ENCODE peak calls at places on chromosome 13, in four cellular contexts. B is H1, W is HepG2, V is K562. T is an unnamed sample.

GRCh38 chr13:66534561-66534960 is 695.6 kb downstream of the PCDH9 start:
- DNase-seq in V (no peak), W (no peak), B (no peak), T (no peak)

GRCh38 chr13:39051157-39051556 is 12.9 kb downstream of the NHLRC3 start:
- DNase-seq in V (no peak), B (no peak), W (peak), T (no peak)

GRCh38 chr13:20981370-20982095 is 79.0 kb upstream of the XPO4 start:
- DNase-seq in V (no peak), W (no peak), B (no peak), T (no peak)

GRCh38 chr13:76522083-76522755 is 364.0 kb downstream of the KCTD12 start:
- DNase-seq in B (no peak), W (no peak), V (no peak), T (no peak)

GRCh38 chr13:97834255-97834654 is 119.2 kb upstream of the IPO5 start:
- DNase-seq in B (no peak), V (no peak), W (no peak), T (no peak)

GRCh38 chr13:106432636-106433035 is 102.8 kb downstream of the EFNB2 start:
- DNase-seq in B (no peak), V (no peak), W (no peak), T (no peak)

GRCh38 chr13:64087624-64088023 is 2672.0 kb upstream of the PCDH20 start:
- DNase-seq in B (no peak), W (no peak), V (no peak), T (no peak)

GRCh38 chr13:57314897-57315520 is 148.0 kb downstream of the PRR20E start:
- DNase-seq in V (no peak), W (no peak), B (no peak), T (no peak)

GRCh38 chr13:34833562-34834182 is 108.4 kb upstream of the NBEA start:
- DNase-seq in W (no peak), V (no peak), B (peak), T (no peak)

GRCh38 chr13:70812481-70812880 is 704.2 kb upstream of the KLHL1 start:
- DNase-seq in B (no peak), W (no peak), V (no peak), T (no peak)

GRCh38 chr13:77325371-77325941 is 1.4 kb downstream of the MYCBP2 start:
- DNase-seq in V (no peak), B (no peak), W (no peak), T (no peak)

GRCh38 chr13:41970918-41971317 is 10.0 kb upstream of the VWA8 start:
- DNase-seq in W (no peak), V (no peak), B (no peak), T (no peak)

GRCh38 chr13:35162420-35162819 is 220.3 kb downstream of the NBEA start:
- DNase-seq in W (no peak), B (no peak), V (no peak), T (no peak)

GRCh38 chr13:98648676-98649075 is 71.8 kb upstream of the STK24 start:
- DNase-seq in B (no peak), W (no peak), V (no peak), T (no peak)

GRCh38 chr13:113919761-113920160 is 54.1 kb downstream of the C13orf46 start:
- DNase-seq in B (no peak), W (no peak), V (no peak), T (no peak)

GRCh38 chr13:106533940-106534843 is 1.3 kb downstream of the EFNB2 start:
- DNase-seq in B (no peak), W (no peak), V (no peak), T (no peak)

GRCh38 chr13:98083507-98083906 is 59.4 kb upstream of the FARP1 start:
- DNase-seq in W (no peak), B (no peak), V (no peak), T (no peak)

GRCh38 chr13:53848546-53848945 is 819.9 kb downstream of the OLFM4 start:
- DNase-seq in V (no peak), W (no peak), B (no peak), T (no peak)

GRCh38 chr13:20475927-20476691 is 49.5 kb downstream of the CRYL1 start:
- DNase-seq in W (no peak), V (no peak), B (no peak), T (peak)

GRCh38 chr13:51804295-51805172 is 571 bp upstream of the DHRS12 start:
- DNase-seq in W (no peak), V (no peak), B (no peak), T (no peak)

GRCh38 chr13:30337061-30337601 is 29.8 kb upstream of the KATNAL1 start:
- DNase-seq in V (no peak), B (no peak), W (no peak), T (no peak)

GRCh38 chr13:97485328-97485727 is 51.4 kb downstream of the RAP2A start:
- DNase-seq in W (no peak), V (no peak), B (no peak), T (no peak)

GRCh38 chr13:20456737-20457136 is 68.9 kb downstream of the CRYL1 start:
- DNase-seq in B (no peak), W (no peak), V (no peak), T (no peak)

DNA sequence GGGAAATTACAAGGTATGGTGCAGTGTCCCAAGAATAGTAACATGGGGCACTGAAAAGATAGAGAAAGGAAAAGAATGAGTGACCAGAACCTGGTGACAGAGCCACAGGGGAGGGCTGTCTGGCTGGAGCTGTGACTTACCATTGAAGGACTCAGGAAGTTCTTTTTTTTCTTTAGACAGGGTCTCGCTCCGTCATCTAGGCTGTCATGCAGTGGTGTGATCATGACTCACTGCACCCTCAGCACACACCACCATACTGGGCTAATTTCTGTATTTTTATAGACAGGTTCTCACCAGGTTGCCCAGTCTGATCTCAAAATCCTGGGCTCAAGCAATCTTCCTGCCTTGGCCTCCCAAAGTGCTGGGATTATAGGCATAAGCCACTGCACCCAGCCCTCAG is 8.8 kb upstream of the CPB2 start:
- DNase-seq in W (no peak), B (no peak), V (no peak), T (no peak)
- TF ChIP-seq TAF1 in W (no peak), B (no peak), V (no peak), T (no peak)

GRCh38 chr13:49733181-49733951 is 42.1 kb upstream of the EBPL start:
- DNase-seq in W (peak), B (no peak), V (no peak), T (no peak)

DNA sequence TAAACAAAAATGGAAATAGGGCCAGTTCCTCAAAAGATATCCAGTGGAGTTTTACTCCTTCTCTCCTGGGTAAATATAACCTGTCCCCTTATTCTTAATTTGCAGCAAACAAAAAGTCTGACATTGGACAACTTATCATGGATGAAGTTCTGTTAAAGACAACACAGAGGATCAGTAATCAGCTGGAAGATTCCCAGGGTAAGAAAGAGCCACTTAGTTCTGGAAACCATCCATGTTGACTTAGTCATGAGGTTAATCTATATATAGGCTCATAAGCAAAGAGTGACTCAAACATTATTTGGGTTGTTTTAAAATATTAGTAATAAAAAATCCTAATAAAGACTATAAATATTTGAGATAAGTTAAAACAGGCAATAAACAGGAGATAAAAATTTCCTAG is 40.5 kb upstream of the EBPL start:
- DNase-seq in B (no peak), W (no peak), V (no peak), T (no peak)
- TF ChIP-seq TAF1 in B (no peak), W (no peak), V (no peak), T (no peak)

GRCh38 chr13:111616203-111616602 is 295.8 kb downstream of the TEX29 start:
- DNase-seq in V (no peak), B (no peak), W (no peak), T (no peak)

GRCh38 chr13:111614613-111615012 is 294.2 kb downstream of the TEX29 start:
- DNase-seq in V (no peak), W (no peak), B (no peak), T (no peak)

GRCh38 chr13:111610879-111611278 is 290.4 kb downstream of the TEX29 start:
- DNase-seq in W (no peak), B (no peak), V (no peak), T (no peak)

GRCh38 chr13:111612918-111613317 is 292.5 kb downstream of the TEX29 start:
- DNase-seq in B (no peak), V (no peak), W (no peak), T (no peak)

GRCh38 chr13:111614009-111614408 is 293.6 kb downstream of the TEX29 start:
- DNase-seq in B (no peak), V (no peak), W (no peak), T (no peak)
- TF ChIP-seq TAF1 in B (no peak), V (no peak), W (no peak), T (no peak)

GRCh38 chr13:110713642-110713952 is at the start of gene ING1:
- DNase-seq in V (no peak), W (no peak), B (no peak), T (no peak)

GRCh38 chr13:110712849-110713641 is 455 bp upstream of the ING1 start:
- DNase-seq in V (peak), W (peak), B (peak), T (peak)

GRCh38 chr13:110713981-110714797 is 689 bp downstream of the ING1 start:
- DNase-seq in V (no peak), W (peak), B (no peak), T (peak)

GRCh38 chr13:110712081-110712848 is 1.2 kb upstream of the ING1 start:
- DNase-seq in V (peak), W (peak), B (no peak), T (peak)

DNA sequence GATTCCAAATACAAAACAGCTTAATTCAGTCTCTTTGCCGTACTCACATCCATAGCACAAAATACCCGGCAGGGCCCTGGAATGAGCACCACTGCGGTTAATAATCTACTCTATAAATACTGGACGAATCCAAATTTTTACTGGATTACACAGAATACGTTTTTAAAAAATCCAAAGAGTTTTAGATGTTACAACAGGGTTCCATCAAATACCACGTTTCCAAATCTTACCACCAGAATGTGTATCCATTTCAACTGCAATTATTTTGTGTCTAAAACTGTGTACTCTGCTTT is 1.8 kb upstream of the ING1 start:
- DNase-seq in W (peak), B (no peak), V (no peak), T (no peak)
- TF ChIP-seq TAF1 in W (no peak), B (no peak), V (no peak), T (no peak)

DNA sequence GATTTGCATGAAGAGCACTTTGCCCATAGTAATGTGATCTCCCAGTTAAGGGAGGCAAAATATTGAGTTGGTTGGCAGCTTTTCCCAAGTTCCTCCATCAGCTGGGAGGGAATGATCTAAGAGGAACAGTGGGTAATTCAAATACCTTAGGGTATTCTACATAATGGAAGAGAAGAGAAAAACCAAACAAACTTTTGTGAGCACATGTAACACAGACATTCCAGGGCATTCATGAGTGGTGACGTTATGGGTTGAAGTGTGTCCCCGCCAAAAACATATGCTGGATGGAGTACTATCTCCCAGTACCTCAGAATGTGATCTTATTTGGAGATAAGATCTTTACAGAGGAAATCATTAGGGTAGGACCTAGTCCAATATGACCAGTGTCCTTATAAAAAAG is 220.1 kb downstream of the FOXO1 start:
- DNase-seq in V (no peak), B (no peak), W (no peak), T (no peak)
- TF ChIP-seq TAF1 in V (no peak), B (no peak), W (no peak), T (no peak)

GRCh38 chr13:46324976-46325375 is 62.1 kb downstream of the RUBCNL start:
- DNase-seq in W (no peak), B (no peak), V (no peak), T (no peak)

GRCh38 chr13:46332772-46333171 is 54.3 kb downstream of the RUBCNL start:
- DNase-seq in B (no peak), W (no peak), V (no peak), T (no peak)

GRCh38 chr13:46321494-46322225 is 65.4 kb downstream of the RUBCNL start:
- DNase-seq in V (peak), B (peak), W (peak), T (peak)

GRCh38 chr13:46329624-46330023 is 57.4 kb downstream of the RUBCNL start:
- DNase-seq in B (no peak), W (no peak), V (no peak), T (no peak)

DNA sequence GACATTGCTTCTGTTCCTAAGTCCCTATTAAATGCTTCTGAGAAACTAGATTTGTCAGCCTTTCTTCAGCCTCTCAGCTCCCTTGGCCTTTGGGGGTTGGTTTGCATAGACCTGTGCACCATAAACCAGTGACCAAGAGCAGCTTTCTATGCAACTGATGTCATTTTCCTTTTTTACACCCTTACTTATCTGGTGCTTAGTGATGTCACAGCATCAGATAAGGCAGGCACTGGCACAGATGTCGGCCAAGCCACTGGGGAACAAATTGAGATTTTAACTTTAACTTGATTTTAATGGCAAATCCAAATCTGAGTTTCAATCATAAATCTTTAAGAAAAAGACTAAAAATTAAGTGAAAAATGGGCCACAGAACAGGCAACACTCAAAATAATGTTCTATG is 59.8 kb downstream of the RUBCNL start:
- DNase-seq in W (no peak), V (no peak), B (no peak), T (no peak)
- TF ChIP-seq TAF1 in W (no peak), V (no peak), B (no peak), T (no peak)

GRCh38 chr13:48263196-48263595 is 30.2 kb downstream of the ITM2B start:
- DNase-seq in W (no peak), V (no peak), B (no peak), T (no peak)
- TF ChIP-seq TAF1 in W (no peak), V (no peak), B (no peak), T (no peak)